ENCODE peak calls at places on chromosomes 13 and 19, in five cellular contexts. Z is SK-N-SH, P is HepG2, B is K562, R is GM12878. S is an unnamed sample.

GRCh38 chr19:926595-927043 is 784 bp downstream of the ARID3A start:
- DNase-seq in Z (no peak), P (no peak), B (peak), R (no peak), S (no peak)

GRCh38 chr19:46935066-46935663 is 74.4 kb downstream of the ARHGAP35 start:
- DNase-seq in Z (no peak), P (no peak), B (no peak), R (no peak), S (no peak)

GRCh38 chr13:21987793-21988192 is 316.9 kb downstream of the FGF9 start:
- DNase-seq in Z (no peak), P (no peak), B (peak), R (no peak), S (no peak)

GRCh38 chr13:22076658-22077057 is 405.8 kb downstream of the FGF9 start:
- DNase-seq in Z (no peak), P (no peak), B (no peak), R (no peak), S (no peak)

GRCh38 chr19:45293682-45294081 is 29.0 kb downstream of the CKM start:
- DNase-seq in Z (no peak), P (no peak), B (no peak), R (no peak), S (no peak)

GRCh38 chr19:8609210-8610040 is 1.1 kb downstream of the ADAMTS10 start:
- DNase-seq in Z (peak), P (peak), B (peak), R (no peak), S (peak)

GRCh38 chr19:40799558-40800338 is 757 bp downstream of the EGLN2 start:
- DNase-seq in Z (peak), P (no peak), B (peak), R (no peak), S (no peak)

GRCh38 chr13:21799671-21800070 is 128.8 kb downstream of the FGF9 start:
- DNase-seq in Z (no peak), P (no peak), B (no peak), R (no peak), S (no peak)

GRCh38 chr19:39390460-39390758 is 497 bp downstream of the PAF1 start:
- DNase-seq in Z (no peak), P (no peak), B (no peak), R (no peak), S (no peak)

GRCh38 chr19:42226886-42227285 is 6.8 kb downstream of the ZNF526 start:
- DNase-seq in Z (no peak), P (no peak), B (no peak), R (no peak), S (no peak)

GRCh38 chr19:29620931-29621351 is 14.9 kb downstream of the POP4 start:
- DNase-seq in Z (no peak), P (no peak), B (no peak), R (no peak), S (no peak)

GRCh38 chr13:28558126-28558525 is 63.2 kb upstream of the FLT1 start:
- DNase-seq in Z (no peak), P (no peak), B (no peak), R (no peak), S (no peak)

GRCh38 chr19:6811906-6812305 is 39.4 kb downstream of the VAV1 start:
- DNase-seq in Z (peak), P (peak), B (peak), R (peak), S (no peak)

GRCh38 chr13:32581177-32581786 is 5.0 kb upstream of the PDS5B start:
- DNase-seq in Z (no peak), P (peak), B (no peak), R (no peak), S (no peak)

GRCh38 chr13:37648604-37649003 is 50.0 kb upstream of the POSTN start:
- DNase-seq in Z (no peak), P (no peak), B (no peak), R (no peak), S (no peak)

GRCh38 chr13:94415484-94415883 is 64.0 kb downstream of the DCT start:
- DNase-seq in Z (no peak), P (no peak), B (no peak), R (no peak), S (no peak)

GRCh38 chr13:79874396-79875360 is 393.7 kb downstream of the NDFIP2 start:
- DNase-seq in Z (no peak), P (no peak), B (no peak), R (no peak), S (no peak)

GRCh38 chr13:30983431-30983830 is 51.0 kb downstream of the TEX26 start:
- DNase-seq in Z (no peak), P (no peak), B (no peak), R (no peak), S (no peak)

GRCh38 chr19:1057185-1057857 is 9.6 kb upstream of the ARHGAP45 start:
- DNase-seq in Z (no peak), P (no peak), B (no peak), R (no peak), S (peak)

GRCh38 chr19:2059422-2060201 is 8.6 kb upstream of the MKNK2 start:
- DNase-seq in Z (peak), P (peak), B (peak), R (no peak), S (no peak)

GRCh38 chr19:40740747-40741146 is 9.5 kb downstream of the ACTMAP start:
- DNase-seq in Z (no peak), P (no peak), B (no peak), R (no peak), S (no peak)

GRCh38 chr19:33227242-33227650 is 1.6 kb upstream of the SLC7A10 start:
- DNase-seq in Z (no peak), P (peak), B (no peak), R (no peak), S (no peak)

GRCh38 chr13:111483621-111483987 is 163.2 kb downstream of the TEX29 start:
- DNase-seq in Z (no peak), P (no peak), B (no peak), R (no peak), S (no peak)

GRCh38 chr19:49690073-49690655 is 752 bp upstream of the CPT1C start:
- DNase-seq in Z (no peak), P (no peak), B (no peak), R (no peak), S (no peak)

GRCh38 chr19:49691243-49692101 is 556 bp downstream of the CPT1C start:
- DNase-seq in Z (peak), P (no peak), B (no peak), R (no peak), S (no peak)

GRCh38 chr19:49692102-49692599 is 1.2 kb downstream of the CPT1C start:
- DNase-seq in Z (peak), P (no peak), B (no peak), R (no peak), S (no peak)

GRCh38 chr19:49689133-49690072 is at the start of gene ADM5:
- DNase-seq in Z (peak), P (no peak), B (no peak), R (no peak), S (no peak)

DNA sequence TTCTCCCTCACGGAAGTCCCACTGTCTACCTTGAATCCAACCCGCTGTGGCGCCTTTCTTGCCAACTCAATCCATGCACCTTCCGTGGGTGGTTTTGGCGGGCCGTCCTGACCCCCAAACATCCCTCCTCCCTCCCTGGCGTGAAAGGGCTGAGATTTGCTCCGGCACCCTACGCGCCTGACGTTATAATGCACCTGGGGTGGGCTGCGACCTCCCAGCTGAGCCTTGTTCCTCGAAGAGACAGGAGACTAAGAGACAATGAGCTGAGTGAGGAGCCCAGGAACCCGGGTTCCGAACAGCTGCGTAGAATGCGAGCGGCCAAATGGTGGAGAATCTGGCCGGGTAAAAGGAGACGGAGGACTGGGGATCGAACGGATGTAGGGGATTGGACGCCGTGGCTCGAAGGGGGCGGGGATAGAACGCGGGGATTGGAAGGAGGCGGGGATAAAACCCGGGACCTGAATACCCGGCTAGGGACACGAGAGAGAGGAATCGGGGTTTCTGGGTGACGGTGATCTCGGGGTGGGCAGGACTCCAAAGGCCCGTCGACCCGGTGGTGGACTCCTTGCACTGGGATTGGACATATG is at the start of gene CPT1C:
- DNase-seq in Z (peak), P (no peak), B (no peak), R (no peak), S (no peak)
- TF ChIP-seq GABPA in Z (no peak), P (no peak), B (no peak), R (no peak), S (no peak)

GRCh38 chr19:49421039-49421877 is 2.0 kb downstream of the PTH2 start:
- DNase-seq in Z (peak), P (no peak), B (peak), R (no peak), S (no peak)

GRCh38 chr19:49421878-49422202 is 1.4 kb downstream of the PTH2 start:
- DNase-seq in Z (no peak), P (no peak), B (no peak), R (no peak), S (no peak)

GRCh38 chr19:49423985-49424303 is 703 bp upstream of the PTH2 start:
- DNase-seq in Z (no peak), P (no peak), B (no peak), R (no peak), S (no peak)

GRCh38 chr19:49423278-49423984 is at the start of gene PTH2:
- DNase-seq in Z (no peak), P (no peak), B (no peak), R (no peak), S (no peak)

GRCh38 chr19:49422407-49423277 is 599 bp downstream of the PTH2 start:
- DNase-seq in Z (peak), P (no peak), B (peak), R (no peak), S (peak)
- TF ChIP-seq REST in Z (no peak), P (no peak), B (no peak), R (no peak), S (no peak)

DNA sequence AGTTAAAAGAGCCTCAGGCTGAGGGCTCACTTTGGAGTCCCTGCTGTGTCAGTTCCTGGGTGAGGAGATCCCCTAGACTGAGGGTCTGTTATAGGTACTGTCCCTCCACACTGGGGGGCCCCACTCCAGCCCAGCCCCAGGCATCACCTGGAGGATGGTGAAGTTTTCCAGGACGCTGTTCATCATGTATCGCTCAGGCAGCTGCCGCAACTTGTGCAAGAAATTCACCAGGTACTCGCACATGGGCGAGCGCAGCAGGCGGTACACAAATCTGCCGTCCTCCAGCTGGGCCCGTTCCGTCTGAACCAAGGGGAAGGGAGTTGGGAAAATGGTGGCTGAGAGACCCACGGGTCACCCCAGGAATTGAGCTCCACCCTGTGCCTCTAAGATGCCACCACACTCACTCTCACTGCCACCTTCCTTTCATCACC is 7.1 kb downstream of the CD37 start:
- DNase-seq in Z (no peak), P (no peak), B (no peak), R (no peak), S (no peak)
- TF ChIP-seq GABPA in Z (no peak), P (no peak), B (no peak), R (no peak), S (no peak)

GRCh38 chr19:52992109-52993004 is 21.4 kb upstream of the ERVV-1 start:
- DNase-seq in Z (peak), P (no peak), B (peak), R (no peak), S (no peak)

GRCh38 chr19:52991484-52991883 is 22.2 kb upstream of the ERVV-1 start:
- DNase-seq in Z (no peak), P (no peak), B (no peak), R (no peak), S (no peak)

GRCh38 chr19:52993342-52994178 is 20.2 kb upstream of the ERVV-1 start:
- DNase-seq in Z (peak), P (no peak), B (peak), R (no peak), S (peak)

GRCh38 chr19:52988506-52988905 is 25.2 kb upstream of the ERVV-1 start:
- DNase-seq in Z (no peak), P (no peak), B (no peak), R (no peak), S (no peak)

GRCh38 chr19:52991021-52991420 is 22.7 kb upstream of the ERVV-1 start:
- DNase-seq in Z (no peak), P (no peak), B (no peak), R (no peak), S (no peak)
- TF ChIP-seq REST in Z (no peak), P (no peak), B (no peak), R (no peak), S (no peak)

GRCh38 chr19:10228393-10228792 is 2.7 kb downstream of the S1PR2 start:
- DNase-seq in Z (no peak), P (no peak), B (no peak), R (no peak), S (no peak)

GRCh38 chr19:10228925-10229324 is 2.2 kb downstream of the S1PR2 start:
- DNase-seq in Z (peak), P (peak), B (peak), R (no peak), S (no peak)

GRCh38 chr19:10226376-10227214 is 4.5 kb downstream of the S1PR2 start:
- DNase-seq in Z (peak), P (no peak), B (no peak), R (no peak), S (no peak)

GRCh38 chr19:10226021-10226375 is 5.1 kb downstream of the S1PR2 start:
- DNase-seq in Z (no peak), P (no peak), B (no peak), R (no peak), S (no peak)

GRCh38 chr19:10227215-10227971 is 3.7 kb downstream of the S1PR2 start:
- DNase-seq in Z (peak), P (no peak), B (peak), R (no peak), S (no peak)
- TF ChIP-seq GABPA in Z (no peak), P (no peak), B (no peak), R (no peak), S (no peak)

DNA sequence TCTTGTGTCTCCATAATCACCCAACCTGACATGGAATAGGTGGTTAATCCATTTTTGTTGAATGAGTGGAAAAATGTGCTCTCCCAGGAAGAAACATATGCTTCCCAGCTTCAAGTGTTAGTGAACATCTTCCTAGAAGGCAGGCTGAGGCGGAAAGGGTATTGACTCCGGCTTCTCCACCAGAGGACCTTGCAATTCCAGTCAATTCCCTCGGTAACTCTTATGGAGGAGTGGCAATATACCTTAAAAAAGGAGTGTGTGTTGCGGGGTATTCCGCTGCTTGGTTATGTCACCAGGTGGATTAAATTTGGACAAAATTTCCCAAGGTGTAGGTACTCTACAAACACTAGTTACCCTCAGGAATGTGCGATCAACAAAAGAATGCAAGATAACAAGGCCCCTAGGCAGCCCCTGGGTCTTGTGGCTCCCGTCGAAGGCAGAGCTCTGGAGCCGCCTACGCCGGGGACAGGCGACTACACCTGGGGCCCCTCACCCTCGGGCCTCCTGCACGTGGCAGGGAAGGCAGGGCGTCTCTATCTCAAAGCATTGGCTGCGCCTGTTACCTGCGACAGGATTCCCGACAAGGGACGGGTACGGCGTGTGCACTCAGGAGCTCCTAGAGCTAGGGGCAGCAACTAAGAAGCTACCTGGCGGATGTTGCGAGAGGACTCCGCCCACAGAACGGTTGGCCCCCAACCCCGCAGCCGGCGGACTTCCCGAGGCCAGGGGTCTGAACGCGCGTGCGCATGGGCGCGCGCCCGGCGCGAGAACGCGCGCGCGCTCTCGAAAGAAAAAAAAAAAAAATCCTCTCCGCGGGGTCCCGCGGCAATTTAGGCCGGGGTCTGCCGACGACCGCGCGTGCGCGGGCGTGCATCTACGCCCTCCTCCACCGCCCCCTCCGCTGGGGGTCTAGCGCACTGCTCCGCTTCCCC is at the start of gene WDR87:
- DNase-seq in Z (peak), P (peak), B (peak), R (no peak), S (no peak)
- TF ChIP-seq REST in Z (no peak), P (no peak), B (no peak), R (no peak), S (no peak)